ENCODE peak calls at places on chromosomes 16 and 17, in five cellular contexts. Y is nephron progenitor cell; A is CD4-positive, alpha-beta T cell; E is neural progenitor cell; X is SK-N-SH. D is an unnamed sample.

GRCh38 chr16:47586121-47586520 is 125.0 kb downstream of the PHKB start:
- DNase-seq in Y (no peak), A (no peak), E (no peak), X (no peak), D (no peak)

GRCh38 chr17:3512512-3513171 is 36.8 kb downstream of the ASPA start:
- DNase-seq in Y (peak), A (no peak), E (peak), X (no peak), D (no peak)

GRCh38 chr16:84774810-84775209 is 45.0 kb upstream of the CRISPLD2 start:
- DNase-seq in Y (no peak), A (no peak), E (no peak), X (no peak), D (peak)

GRCh38 chr17:63369233-63369632 is 76.9 kb downstream of the CYB561 start:
- DNase-seq in Y (no peak), A (no peak), E (no peak), X (no peak), D (no peak)

GRCh38 chr17:43026610-43027009 is 1.6 kb downstream of the RND2 start:
- DNase-seq in Y (no peak), A (no peak), E (no peak), X (no peak), D (no peak)

GRCh38 chr16:9232102-9232501 is 140.7 kb downstream of the HAPSTR1 start:
- DNase-seq in Y (no peak), A (no peak), E (no peak), X (no peak), D (no peak)

GRCh38 chr17:9875441-9875840 is 29.6 kb downstream of the RCVRN start:
- DNase-seq in Y (no peak), A (no peak), E (peak), X (no peak), D (no peak)

GRCh38 chr17:19750835-19751234 is 2.7 kb upstream of the ALDH3A1 start:
- DNase-seq in Y (no peak), A (no peak), E (no peak), X (no peak), D (no peak)

GRCh38 chr17:2684549-2684948 is 27.0 kb downstream of the CLUH start:
- DNase-seq in Y (no peak), A (no peak), E (peak), X (no peak), D (no peak)

GRCh38 chr17:55366020-55366481 is 55.6 kb downstream of the MMD start:
- DNase-seq in Y (no peak), A (no peak), E (peak), X (peak), D (no peak)

GRCh38 chr17:75635610-75636202 is 2.5 kb downstream of the SMIM5 start:
- DNase-seq in Y (no peak), A (no peak), E (no peak), X (no peak), D (no peak)

GRCh38 chr17:9434502-9435113 is 141.0 kb downstream of the STX8 start:
- DNase-seq in Y (no peak), A (no peak), E (no peak), X (no peak), D (no peak)

GRCh38 chr17:68853439-68853838 is 101.8 kb downstream of the ABCA8 start:
- DNase-seq in Y (no peak), A (no peak), E (no peak), X (no peak), D (no peak)

GRCh38 chr16:86798247-86799041 is 220.1 kb downstream of the FOXL1 start:
- DNase-seq in Y (no peak), A (no peak), E (no peak), X (no peak), D (no peak)

GRCh38 chr17:32523017-32523680 is 36.4 kb downstream of the CDK5R1 start:
- DNase-seq in Y (no peak), A (no peak), E (no peak), X (no peak), D (no peak)

GRCh38 chr16:89217388-89218191 is at the start of gene ZNF778:
- DNase-seq in Y (peak), A (peak), E (peak), X (peak), D (peak)

GRCh38 chr17:1055231-1055630 is 58.3 kb downstream of the TIMM22 start:
- DNase-seq in Y (no peak), A (no peak), E (no peak), X (no peak), D (no peak)

GRCh38 chr17:19299214-19299747 is 62.1 kb downstream of the EPN2 start:
- DNase-seq in Y (no peak), A (no peak), E (peak), X (no peak), D (no peak)

GRCh38 chr17:17842111-17842876 is 5.5 kb upstream of the SREBF1 start:
- DNase-seq in Y (no peak), A (no peak), E (no peak), X (no peak), D (no peak)

GRCh38 chr16:13835935-13836334 is 84.0 kb upstream of the ERCC4 start:
- DNase-seq in Y (no peak), A (no peak), E (no peak), X (no peak), D (no peak)

GRCh38 chr16:73546351-73546845 is 498.5 kb upstream of the ZFHX3 start:
- DNase-seq in Y (peak), A (no peak), E (peak), X (peak), D (no peak)
- TF ChIP-seq CTCF in Y (no peak), A (no peak), E (no peak), X (no peak), D (no peak)

DNA sequence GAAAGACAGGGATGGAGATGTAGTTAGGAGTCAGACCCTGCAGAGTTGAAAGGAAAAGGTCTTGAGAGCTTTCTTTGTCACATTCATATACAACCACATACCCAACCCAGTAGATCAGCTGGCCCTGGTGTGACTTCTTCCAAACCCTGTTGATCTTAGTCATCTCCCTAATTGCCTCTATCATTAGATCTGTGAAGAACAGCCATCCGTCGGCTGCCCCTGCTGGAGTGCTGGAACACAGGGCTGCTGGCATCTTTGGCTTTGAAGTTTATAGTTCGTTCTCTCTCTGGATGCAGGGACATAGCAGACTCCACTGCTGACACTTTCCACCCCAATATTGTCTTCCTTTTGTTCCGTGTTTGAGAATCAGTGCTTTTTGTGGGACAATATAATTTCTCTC is 10.4 kb upstream of the SMG8 start:
- DNase-seq in Y (no peak), A (no peak), E (no peak), X (no peak), D (no peak)
- TF ChIP-seq CTCF in Y (no peak), A (no peak), E (no peak), X (no peak), D (no peak)

DNA sequence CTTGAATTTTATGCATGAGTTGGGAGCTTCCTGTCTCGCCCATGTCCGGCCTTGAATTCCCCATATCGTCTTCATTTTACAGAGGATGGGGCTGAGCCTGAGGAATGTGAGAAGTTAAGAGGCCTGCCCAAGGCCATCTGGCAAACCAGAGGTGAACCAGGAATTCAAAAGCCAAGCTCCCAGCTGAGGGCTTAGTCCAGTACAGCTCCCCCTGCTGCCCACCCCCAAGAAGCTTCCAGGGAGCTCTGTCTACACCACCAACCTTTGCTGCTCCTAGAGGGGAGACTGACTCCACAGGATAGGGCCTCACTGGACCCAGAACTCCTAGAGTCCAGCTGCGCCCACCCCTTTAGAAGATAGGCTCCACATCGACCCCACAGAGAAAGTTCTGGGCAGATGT is 20.7 kb upstream of the C16orf78 start:
- DNase-seq in Y (peak), A (no peak), E (peak), X (peak), D (no peak)
- TF ChIP-seq CTCF in Y (peak), A (no peak), E (peak), X (peak), D (no peak)

GRCh38 chr17:60077672-60078519 is 825 bp downstream of the HEATR6 start:
- DNase-seq in Y (no peak), A (no peak), E (peak), X (peak), D (peak)

GRCh38 chr17:60079401-60079861 is 710 bp upstream of the HEATR6 start:
- DNase-seq in Y (no peak), A (no peak), E (no peak), X (peak), D (no peak)

GRCh38 chr17:60077226-60077625 is 1.5 kb downstream of the HEATR6 start:
- DNase-seq in Y (no peak), A (no peak), E (peak), X (no peak), D (no peak)

GRCh38 chr17:60082946-60083471 is 4.3 kb upstream of the HEATR6 start:
- DNase-seq in Y (no peak), A (no peak), E (no peak), X (no peak), D (no peak)

GRCh38 chr17:60080545-60080944 is 1.8 kb upstream of the HEATR6 start:
- DNase-seq in Y (no peak), A (no peak), E (no peak), X (no peak), D (no peak)
- TF ChIP-seq CTCF in Y (no peak), A (no peak), E (no peak), X (no peak), D (no peak)

GRCh38 chr16:49527621-49528020 is 154.0 kb downstream of the C16orf78 start:
- DNase-seq in Y (no peak), A (no peak), E (no peak), X (peak), D (no peak)
- TF ChIP-seq CTCF in Y (no peak), A (no peak), E (no peak), X (no peak), D (no peak)

DNA sequence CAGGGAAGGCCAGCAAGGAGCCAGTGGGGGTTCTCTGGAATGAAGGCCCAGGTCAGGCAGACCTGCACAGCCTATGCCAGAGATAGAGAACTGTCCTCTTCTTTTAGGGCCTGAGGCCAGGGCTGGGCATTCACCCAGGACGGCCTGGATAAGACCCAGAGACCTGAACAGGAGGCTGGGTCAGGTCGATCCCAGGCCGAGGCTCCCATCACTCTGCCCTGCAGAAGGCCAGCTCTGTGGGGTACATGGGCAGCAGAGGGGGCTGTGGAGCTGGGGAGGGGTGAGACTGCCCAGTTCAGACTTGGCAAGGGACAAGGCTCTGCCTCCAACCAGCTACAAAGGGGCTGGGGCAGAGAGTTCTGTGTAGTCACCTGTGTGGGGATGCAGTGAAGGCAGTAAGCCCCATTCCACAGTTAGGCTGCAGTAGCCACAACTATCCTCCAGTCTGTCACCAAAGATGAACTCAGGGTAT is 14.6 kb downstream of the HSD11B2 start:
- DNase-seq in Y (no peak), A (no peak), E (no peak), X (peak), D (no peak)
- TF ChIP-seq CTCF in Y (no peak), A (no peak), E (no peak), X (no peak), D (no peak)

D was measured in HL-60.